ENCODE peak calls at places on chromosome 9, in four cellular contexts. One of them, this sample, is unnamed.

GRCh38 chr9:297104-297794 is 82.6 kb downstream of the DOCK8 start:
- DNase-seq in K562: no peak
- DNase-seq in A549: peak
- DNase-seq in HepG2: no peak
- DNase-seq in this sample: no peak

GRCh38 chr9:94847486-94847885 is 121.0 kb downstream of the AOPEP start:
- DNase-seq in K562: no peak
- DNase-seq in A549: no peak
- DNase-seq in HepG2: no peak
- DNase-seq in this sample: no peak

GRCh38 chr9:121738969-121739368 is 87.5 kb downstream of the DAB2IP start:
- DNase-seq in HepG2: peak
- DNase-seq in A549: no peak
- DNase-seq in K562: no peak
- DNase-seq in this sample: no peak

GRCh38 chr9:92631452-92632211 is 38.3 kb downstream of the IPPK start:
- DNase-seq in HepG2: no peak
- DNase-seq in K562: no peak
- DNase-seq in A549: no peak
- DNase-seq in this sample: no peak

GRCh38 chr9:125743687-125744428 is 3.3 kb upstream of the PBX3 start:
- DNase-seq in HepG2: no peak
- DNase-seq in K562: no peak
- DNase-seq in A549: no peak
- DNase-seq in this sample: no peak

GRCh38 chr9:136717399-136717798 is 5.0 kb downstream of the DIPK1B start:
- DNase-seq in A549: no peak
- DNase-seq in K562: no peak
- DNase-seq in HepG2: no peak
- DNase-seq in this sample: no peak

GRCh38 chr9:88820055-88820454 is 171.2 kb upstream of the S1PR3 start:
- DNase-seq in K562: no peak
- DNase-seq in A549: no peak
- DNase-seq in HepG2: no peak
- DNase-seq in this sample: no peak

GRCh38 chr9:112120471-112120925 is 54.6 kb downstream of the SUSD1 start:
- DNase-seq in K562: no peak
- DNase-seq in HepG2: no peak
- DNase-seq in A549: no peak
- DNase-seq in this sample: no peak

GRCh38 chr9:109383356-109383755 is 62.5 kb upstream of the EPB41L4B start:
- DNase-seq in HepG2: no peak
- DNase-seq in K562: no peak
- DNase-seq in A549: no peak
- DNase-seq in this sample: no peak

GRCh38 chr9:88092699-88093359 is 45.4 kb downstream of the SPATA31C2 start:
- DNase-seq in HepG2: no peak
- DNase-seq in A549: no peak
- DNase-seq in K562: no peak
- DNase-seq in this sample: no peak

GRCh38 chr9:78261403-78262001 is 25.6 kb downstream of the CEP78 start:
- DNase-seq in K562: peak
- DNase-seq in A549: peak
- DNase-seq in HepG2: peak
- DNase-seq in this sample: no peak

GRCh38 chr9:69019808-69020207 is 5.9 kb upstream of the PRKACG start:
- DNase-seq in A549: no peak
- DNase-seq in HepG2: no peak
- DNase-seq in K562: peak
- DNase-seq in this sample: no peak

GRCh38 chr9:113828211-113828610 is 47.9 kb upstream of the ZNF618 start:
- DNase-seq in K562: no peak
- DNase-seq in HepG2: no peak
- DNase-seq in A549: no peak
- DNase-seq in this sample: no peak

GRCh38 chr9:114087721-114088120 is 9.6 kb upstream of the AMBP start:
- DNase-seq in A549: no peak
- DNase-seq in K562: no peak
- DNase-seq in HepG2: no peak
- DNase-seq in this sample: no peak

GRCh38 chr9:5947912-5948311 is 57.2 kb downstream of the MLANA start:
- DNase-seq in A549: no peak
- DNase-seq in K562: no peak
- DNase-seq in HepG2: no peak
- DNase-seq in this sample: no peak

GRCh38 chr9:25681270-25681669 is 3.0 kb upstream of the TUSC1 start:
- DNase-seq in K562: no peak
- DNase-seq in HepG2: no peak
- DNase-seq in A549: no peak
- DNase-seq in this sample: no peak

GRCh38 chr9:74293479-74293878 is 203.7 kb upstream of the RORB start:
- DNase-seq in K562: no peak
- DNase-seq in A549: no peak
- DNase-seq in HepG2: no peak
- DNase-seq in this sample: no peak

GRCh38 chr9:26026423-26027100 is 348.3 kb upstream of the TUSC1 start:
- DNase-seq in K562: no peak
- DNase-seq in A549: no peak
- DNase-seq in HepG2: no peak
- DNase-seq in this sample: no peak

GRCh38 chr9:136881691-136882108 is 4.6 kb upstream of the TRAF2 start:
- DNase-seq in A549: no peak
- DNase-seq in K562: no peak
- DNase-seq in HepG2: peak
- DNase-seq in this sample: no peak

GRCh38 chr9:108088916-108089315 is 599.3 kb upstream of the KLF4 start:
- DNase-seq in A549: no peak
- DNase-seq in HepG2: no peak
- DNase-seq in K562: no peak
- DNase-seq in this sample: no peak
- TF ChIP-seq NR3C1 in A549: no peak
- TF ChIP-seq NR3C1 in HepG2: no peak
- TF ChIP-seq NR3C1 in K562: no peak
- TF ChIP-seq NR3C1 in this sample: no peak

GRCh38 chr9:127907867-127908659 is 8.7 kb upstream of the ST6GALNAC6 start:
- DNase-seq in HepG2: no peak
- DNase-seq in A549: no peak
- DNase-seq in K562: no peak
- DNase-seq in this sample: no peak
- TF ChIP-seq NR3C1 in HepG2: no peak
- TF ChIP-seq NR3C1 in A549: no peak
- TF ChIP-seq NR3C1 in K562: no peak
- TF ChIP-seq NR3C1 in this sample: no peak

GRCh38 chr9:89850153-89850552 is 245.3 kb downstream of the GADD45G start:
- DNase-seq in A549: no peak
- DNase-seq in K562: no peak
- DNase-seq in HepG2: no peak
- DNase-seq in this sample: no peak

GRCh38 chr9:89850633-89851325 is 246.0 kb downstream of the GADD45G start:
- DNase-seq in HepG2: no peak
- DNase-seq in A549: no peak
- DNase-seq in K562: no peak
- DNase-seq in this sample: no peak

GRCh38 chr9:89853161-89853560 is 248.3 kb downstream of the GADD45G start:
- DNase-seq in HepG2: no peak
- DNase-seq in K562: no peak
- DNase-seq in A549: no peak
- DNase-seq in this sample: no peak

GRCh38 chr9:89854715-89855475 is 250.1 kb downstream of the GADD45G start:
- DNase-seq in K562: no peak
- DNase-seq in HepG2: no peak
- DNase-seq in A549: no peak
- DNase-seq in this sample: peak

DNA sequence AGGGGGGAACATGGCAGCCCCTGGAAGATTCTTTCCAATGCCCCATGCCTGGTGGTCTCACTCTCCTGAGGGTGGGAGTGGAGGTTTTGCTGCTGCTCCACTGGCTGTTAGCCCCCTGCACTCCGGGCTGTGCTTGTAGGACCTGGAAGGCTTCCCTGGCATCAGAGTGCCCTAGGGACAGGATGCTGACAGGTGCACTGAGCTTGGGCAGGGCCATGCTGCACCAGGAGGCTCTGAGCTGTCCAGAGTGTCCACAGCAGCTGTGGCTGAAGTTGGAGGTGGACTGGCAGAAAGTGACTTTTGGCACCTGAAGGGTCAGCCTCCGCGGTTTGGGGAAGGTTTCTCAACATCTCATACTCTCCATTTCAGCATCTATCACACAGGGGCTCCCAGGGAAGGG is 249.1 kb downstream of the GADD45G start:
- DNase-seq in K562: no peak
- DNase-seq in HepG2: no peak
- DNase-seq in A549: no peak
- DNase-seq in this sample: no peak
- TF ChIP-seq NR3C1 in K562: no peak
- TF ChIP-seq NR3C1 in HepG2: no peak
- TF ChIP-seq NR3C1 in A549: no peak
- TF ChIP-seq NR3C1 in this sample: no peak

GRCh38 chr9:38294561-38294960 is 97.9 kb upstream of the ALDH1B1 start:
- DNase-seq in K562: no peak
- DNase-seq in A549: no peak
- DNase-seq in HepG2: no peak
- DNase-seq in this sample: no peak

GRCh38 chr9:38289486-38290275 is 102.8 kb upstream of the ALDH1B1 start:
- DNase-seq in K562: no peak
- DNase-seq in A549: no peak
- DNase-seq in HepG2: no peak
- DNase-seq in this sample: no peak

GRCh38 chr9:38294130-38294529 is 98.4 kb upstream of the ALDH1B1 start:
- DNase-seq in A549: no peak
- DNase-seq in K562: no peak
- DNase-seq in HepG2: no peak
- DNase-seq in this sample: no peak

GRCh38 chr9:38293022-38293421 is 99.5 kb upstream of the ALDH1B1 start:
- DNase-seq in K562: no peak
- DNase-seq in HepG2: no peak
- DNase-seq in A549: no peak
- DNase-seq in this sample: no peak

DNA sequence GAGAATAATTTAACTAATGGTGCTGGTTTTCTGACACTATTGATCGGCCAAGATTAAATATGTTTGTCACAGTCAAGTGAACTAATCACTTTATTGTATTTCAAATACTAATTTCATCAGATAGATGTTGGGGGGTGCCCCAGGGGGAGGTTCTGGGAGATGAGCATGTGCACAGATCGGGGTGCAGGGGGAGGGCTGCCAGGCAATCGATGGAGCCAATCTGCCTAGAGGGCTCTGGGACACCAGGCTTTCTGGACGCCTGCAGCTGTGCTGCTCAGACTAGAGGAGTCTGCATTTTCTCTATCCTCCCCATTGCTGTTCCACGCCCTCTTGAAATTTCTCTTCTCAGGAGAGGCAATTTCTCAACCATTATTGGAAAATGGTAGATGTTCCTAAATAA is 100.0 kb upstream of the ALDH1B1 start:
- DNase-seq in HepG2: no peak
- DNase-seq in K562: no peak
- DNase-seq in A549: no peak
- DNase-seq in this sample: no peak
- TF ChIP-seq NR3C1 in HepG2: no peak
- TF ChIP-seq NR3C1 in K562: no peak
- TF ChIP-seq NR3C1 in A549: no peak
- TF ChIP-seq NR3C1 in this sample: no peak

DNA sequence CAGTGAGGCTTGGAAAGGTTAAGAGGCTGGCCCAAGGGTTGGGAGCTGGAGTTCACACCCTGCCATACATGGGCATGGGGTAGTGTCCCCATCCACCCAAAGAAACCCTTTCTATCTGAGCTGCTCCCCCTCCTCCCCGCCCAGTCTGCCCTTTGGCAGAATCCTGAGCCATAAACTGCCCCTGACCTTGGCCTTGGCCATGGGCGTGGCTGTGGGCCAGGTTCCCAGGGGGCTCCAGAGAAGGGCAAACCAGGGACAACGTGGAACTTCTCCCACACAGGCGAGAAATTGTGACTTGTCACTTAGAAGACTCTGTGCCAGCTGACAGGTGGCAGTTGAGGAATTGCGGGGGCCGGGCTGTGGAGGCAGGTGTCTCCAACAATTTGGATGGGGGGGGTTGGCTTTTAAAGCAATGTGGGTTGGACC is 4.8 kb downstream of the FAM78A start:
- DNase-seq in A549: no peak
- DNase-seq in HepG2: no peak
- DNase-seq in K562: peak
- DNase-seq in this sample: no peak
- TF ChIP-seq NR3C1 in A549: no peak
- TF ChIP-seq NR3C1 in HepG2: no peak
- TF ChIP-seq NR3C1 in K562: no peak
- TF ChIP-seq NR3C1 in this sample: no peak

GRCh38 chr9:107240260-107240659 is 42.8 kb upstream of the RAD23B start:
- DNase-seq in HepG2: no peak
- DNase-seq in K562: no peak
- DNase-seq in A549: no peak
- DNase-seq in this sample: no peak

GRCh38 chr9:107246259-107247254 is 36.5 kb upstream of the RAD23B start:
- DNase-seq in K562: peak
- DNase-seq in A549: no peak
- DNase-seq in HepG2: no peak
- DNase-seq in this sample: peak

GRCh38 chr9:107243757-107244156 is 39.3 kb upstream of the RAD23B start:
- DNase-seq in K562: no peak
- DNase-seq in HepG2: peak
- DNase-seq in A549: no peak
- DNase-seq in this sample: no peak

GRCh38 chr9:107239474-107239873 is 43.6 kb upstream of the RAD23B start:
- DNase-seq in K562: no peak
- DNase-seq in A549: no peak
- DNase-seq in HepG2: peak
- DNase-seq in this sample: no peak

DNA sequence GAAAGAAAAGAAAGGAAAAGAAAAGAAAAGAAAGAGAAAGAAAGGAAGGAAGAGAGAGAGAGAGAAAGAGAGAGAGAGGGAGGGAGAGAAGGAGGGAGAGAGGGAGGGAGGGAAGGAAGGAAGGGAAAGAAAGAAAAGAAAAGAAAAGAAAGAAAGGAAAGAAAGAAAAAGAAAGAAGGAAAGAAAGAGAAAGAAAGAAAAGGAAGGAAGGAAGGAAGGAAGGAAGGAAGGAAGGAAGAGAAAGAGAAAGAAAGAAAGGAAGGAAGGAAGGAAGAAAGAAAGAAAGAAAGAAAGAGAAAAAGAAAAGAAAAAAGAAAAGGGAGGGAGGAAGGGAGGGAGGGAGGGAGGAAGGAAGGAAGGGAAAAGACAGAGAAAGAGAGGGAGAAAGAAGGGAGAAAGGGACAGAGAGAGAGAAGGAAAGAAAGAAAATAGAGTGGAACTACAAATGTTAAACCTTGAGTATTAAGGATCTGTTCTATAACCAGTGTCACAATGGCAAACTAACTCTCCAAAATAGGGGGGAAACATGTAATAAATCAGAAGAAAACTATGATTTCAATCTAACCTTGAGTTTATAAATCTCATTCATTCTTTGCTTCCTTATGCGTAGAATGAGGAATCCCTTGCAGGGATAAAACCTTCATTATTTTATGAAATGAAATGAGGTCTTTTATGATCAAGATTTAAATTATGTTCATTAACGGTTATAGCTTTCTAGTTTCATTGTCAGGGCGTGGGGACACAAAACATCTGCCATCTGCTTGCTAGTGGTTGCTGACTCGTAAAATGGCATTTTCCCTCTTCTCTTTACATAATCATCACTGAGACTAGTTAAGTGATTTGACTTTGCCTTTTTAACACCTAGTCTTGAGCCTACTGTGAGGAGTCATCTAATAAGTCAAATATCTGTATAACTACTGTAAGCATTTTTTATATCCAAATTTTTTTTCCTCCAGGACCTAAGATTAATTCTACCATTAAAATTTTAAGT is 40.7 kb upstream of the RAD23B start:
- DNase-seq in HepG2: no peak
- DNase-seq in K562: no peak
- DNase-seq in A549: no peak
- DNase-seq in this sample: no peak
- TF ChIP-seq NR3C1 in HepG2: no peak
- TF ChIP-seq NR3C1 in K562: no peak
- TF ChIP-seq NR3C1 in A549: no peak
- TF ChIP-seq NR3C1 in this sample: no peak